ENCODE peak calls at places on chromosomes 3 and 15, in eight cellular contexts. A is adrenal gland, H is A549, M is transverse colon, W is IMR-90, F is suprapubic skin, T is H54, J is heart left ventricle. P is an unnamed sample.

GRCh38 chr15:62125763-62126162 is 39.3 kb downstream of the C2CD4B start:
- DNase-seq in F (no peak), H (peak; percentile 74), J (peak; percentile 32), M (peak; percentile 50), T (no peak), A (no peak), W (peak; percentile 50), P (no peak)

GRCh38 chr15:68822818-68823217 is 2.1 kb upstream of the ANP32A start:
- DNase-seq in J (no peak), A (no peak), W (no peak), T (no peak), F (no peak), H (no peak), M (no peak), P (no peak)

GRCh38 chr15:48897144-48897814 is 19.3 kb downstream of the EID1 start:
- DNase-seq in T (no peak), A (no peak), H (no peak), W (peak; percentile 82), J (no peak), F (no peak), M (no peak), P (no peak)

GRCh38 chr3:141386611-141387110 is 18.4 kb downstream of the ZBTB38 start:
- DNase-seq in M (no peak), T (no peak), A (no peak), J (no peak), H (no peak), F (no peak), W (peak; percentile 83), P (no peak)

GRCh38 chr15:75029378-75030022 is 6.1 kb downstream of the PPCDC start:
- DNase-seq in A (peak; percentile 98), F (peak; percentile 98), H (peak; percentile 87), J (peak; percentile 91), M (peak; percentile 95), T (peak; percentile 77), W (peak; percentile 79), P (peak; percentile 96)

GRCh38 chr3:150059241-150059640 is 88.5 kb upstream of the PFN2 start:
- DNase-seq in M (no peak), W (no peak), H (no peak), F (no peak), J (no peak), A (no peak), T (no peak), P (no peak)

GRCh38 chr3:161107311-161107710 is 2.2 kb upstream of the B3GALNT1 start:
- DNase-seq in T (no peak), H (no peak), J (no peak), F (no peak), W (no peak), A (no peak), M (no peak), P (no peak)

GRCh38 chr15:23857028-23857641 is 170.0 kb upstream of the NDN start:
- DNase-seq in H (peak; percentile 63), M (peak; percentile 50), T (peak; percentile 15), J (peak; percentile 16), A (peak; percentile 64), W (peak; percentile 22), F (no peak), P (peak; percentile 48)

GRCh38 chr15:70321106-70321809 is 223.5 kb upstream of the TLE3 start:
- DNase-seq in A (no peak), M (no peak), J (no peak), W (no peak), T (no peak), F (no peak), H (no peak), P (no peak)

GRCh38 chr3:68057637-68058320 is 403.4 kb upstream of the SUCLG2 start:
- DNase-seq in A (no peak), M (no peak), J (no peak), F (no peak), W (no peak), T (no peak), H (no peak), P (no peak)

GRCh38 chr3:65027335-65027734 is 339.5 kb upstream of the ADAMTS9 start:
- DNase-seq in J (no peak), F (no peak), W (no peak), M (no peak), A (no peak), T (no peak), H (no peak), P (no peak)

GRCh38 chr3:108602249-108602934 is 12.9 kb downstream of the DZIP3 start:
- DNase-seq in M (no peak), T (no peak), J (no peak), F (no peak), A (no peak), H (no peak), W (no peak), P (no peak)

GRCh38 chr3:96000963-96001362 is 813.4 kb upstream of the EPHA6 start:
- DNase-seq in F (no peak), M (no peak), J (peak; percentile 5), A (no peak), H (no peak), T (no peak), W (no peak), P (no peak)

GRCh38 chr3:124969963-124970722 is 35.6 kb upstream of the MUC13 start:
- DNase-seq in F (no peak), H (no peak), T (no peak), M (no peak), J (no peak), A (no peak), W (no peak), P (no peak)

GRCh38 chr3:159814161-159814560 is 174.5 kb upstream of the IL12A start:
- DNase-seq in H (peak; percentile 45), M (peak; percentile 68), J (no peak), W (peak; percentile 42), F (no peak), T (peak; percentile 35), A (no peak), P (no peak)

GRCh38 chr3:33358172-33358781 is 81.0 kb downstream of the FBXL2 start:
- DNase-seq in T (no peak), M (no peak), H (no peak), F (no peak), W (no peak), J (no peak), A (no peak), P (no peak)

GRCh38 chr15:25905140-25905539 is 42.0 kb upstream of the ATP10A start:
- DNase-seq in J (no peak), T (no peak), F (no peak), A (no peak), H (peak; percentile 28), W (peak; percentile 88), M (peak; percentile 13), P (no peak)

GRCh38 chr3:8553405-8553804 is 51.8 kb downstream of the LMCD1 start:
- DNase-seq in T (no peak), A (no peak), F (no peak), H (no peak), M (no peak), J (no peak), W (no peak), P (peak; percentile 25)

GRCh38 chr3:57464011-57464410 is 80.1 kb downstream of the DNAH12 start:
- DNase-seq in J (no peak), T (no peak), A (no peak), H (no peak), M (no peak), W (no peak), F (no peak), P (no peak)
- TF ChIP-seq POLR2A in J (no peak), T (no peak), A (no peak), H (no peak), M (no peak), W (no peak), F (no peak), P (no peak)

DNA sequence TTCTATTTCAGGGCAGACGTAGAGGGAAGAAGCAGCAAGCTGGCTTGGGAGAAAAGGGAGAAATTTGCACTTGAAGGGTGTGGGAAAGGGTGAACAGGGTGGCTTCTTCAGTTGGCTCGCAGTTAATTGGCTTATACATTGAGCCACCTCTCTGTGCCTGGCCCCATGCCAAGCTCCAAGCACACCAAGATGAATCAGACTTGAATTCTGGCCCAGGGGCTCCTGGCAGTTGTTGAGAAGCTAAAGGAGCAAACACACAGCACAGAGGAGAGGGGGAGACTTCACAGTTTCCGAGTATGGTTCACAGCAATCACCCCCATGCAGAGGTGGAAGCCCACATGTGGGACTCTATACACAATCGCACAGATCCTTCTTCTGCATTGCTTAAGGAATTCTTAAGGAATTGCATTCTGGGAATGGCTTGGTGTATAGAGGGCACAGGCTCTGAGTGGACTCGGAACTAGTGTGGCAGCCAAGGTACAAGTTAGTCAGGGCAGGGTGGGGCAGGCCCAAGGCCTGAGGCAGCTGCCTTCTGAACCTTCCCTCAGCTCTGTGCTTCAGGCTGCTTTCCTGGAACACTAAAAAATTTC is 1.5 kb downstream of the ARL6IP5 start:
- DNase-seq in J (peak; percentile 84), A (peak; percentile 94), H (peak; percentile 84), T (peak; percentile 45), W (peak; percentile 92), M (peak; percentile 91), F (peak; percentile 96), P (peak; percentile 87)
- TF ChIP-seq POLR2A in J (peak; percentile 19), A (peak; percentile 72), H (no peak), T (no peak), W (no peak), M (peak; percentile 65), F (no peak), P (no peak)

DNA sequence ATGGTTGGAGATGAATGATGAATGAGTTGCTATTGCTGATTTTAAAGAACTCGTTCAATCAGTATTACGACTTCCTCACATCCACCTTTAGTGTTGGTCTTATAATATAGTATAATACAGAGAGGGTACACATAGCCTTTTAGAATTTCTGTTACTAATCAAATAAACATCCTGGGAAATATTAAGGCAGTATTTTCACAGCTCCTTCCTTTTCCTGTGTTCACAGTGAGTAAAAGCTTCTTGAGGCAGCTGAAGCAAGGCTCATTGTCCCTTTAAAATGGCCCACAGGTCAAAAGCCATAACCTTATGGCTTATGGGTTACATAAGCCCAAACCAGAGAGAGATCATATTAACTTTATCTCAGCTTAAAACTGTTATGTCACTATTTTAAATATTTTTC is 1.3 kb upstream of the BTLA start:
- DNase-seq in F (no peak), T (no peak), A (no peak), M (no peak), W (no peak), J (no peak), H (no peak), P (no peak)
- TF ChIP-seq POLR2A in F (no peak), T (no peak), A (no peak), M (no peak), W (no peak), J (no peak), H (no peak), P (no peak)

GRCh38 chr3:42771271-42771670 is 1.8 kb downstream of the CCDC13 start:
- DNase-seq in W (no peak), J (no peak), A (no peak), H (no peak), T (no peak), M (no peak), F (no peak), P (no peak)

GRCh38 chr3:42772670-42773408 is at the start of gene CCDC13:
- DNase-seq in M (peak; percentile 93), H (peak; percentile 70), T (peak; percentile 52), J (peak; percentile 97), A (peak; percentile 96), F (peak; percentile 97), W (peak; percentile 84), P (peak; percentile 96)

GRCh38 chr3:42769477-42770131 is 3.4 kb downstream of the CCDC13 start:
- DNase-seq in M (no peak), F (peak; percentile 59), H (no peak), J (no peak), T (no peak), A (no peak), W (no peak), P (no peak)

GRCh38 chr3:42778644-42779043 is 5.6 kb upstream of the CCDC13 start:
- DNase-seq in H (no peak), T (no peak), A (no peak), F (no peak), J (no peak), M (no peak), W (peak; percentile 87), P (no peak)

GRCh38 chr3:42773409-42773751 is 327 bp upstream of the CCDC13 start:
- DNase-seq in M (no peak), A (no peak), J (no peak), W (no peak), H (no peak), F (no peak), T (no peak), P (no peak)
- TF ChIP-seq POLR2A in M (no peak), A (no peak), J (no peak), W (no peak), H (no peak), F (no peak), T (no peak), P (no peak)

P was measured in ovary.